ENCODE peak calls at places on chromosomes 7 and 10, in six cellular contexts. D is activated naive CD8-positive, alpha-beta T cell treated with anti-CD3 and anti-CD28 coated beads, Interleukin-2, amount 50 U/mL, for 24 hours; O is heart right ventricle; Y is stimulated activated CD8-positive, alpha-beta memory T cell treated with anti-CD3 and anti-CD28 coated beads, Interleukin-4, amount 100 ng/mL, for 1 hour; C is myocyte; Q is NCI-H1105 treated with DMSO at 0.1 percent for 48 hours. M is an unnamed sample.

GRCh38 chr7:36422072-36422471 is 32.4 kb downstream of the ANLN start:
- DNase-seq in D (no peak), O (no peak), Y (no peak), C (no peak), Q (no peak), M (no peak)

GRCh38 chr7:131471605-131472004 is 84.8 kb downstream of the PODXL start:
- DNase-seq in D (no peak), O (no peak), Y (no peak), C (no peak), Q (no peak), M (peak; percentile 43)

GRCh38 chr7:3978839-3979238 is 677.8 kb downstream of the SDK1 start:
- DNase-seq in D (no peak), O (no peak), Y (no peak), C (no peak), Q (no peak), M (no peak)

GRCh38 chr7:100827330-100828226 is at the start of gene EPHB4:
- DNase-seq in D (peak; percentile 18), O (peak; percentile 84), Y (no peak), C (peak; percentile 95), Q (peak; percentile 40), M (peak; percentile 96)

GRCh38 chr10:75283150-75284096 is 47.7 kb upstream of the COMTD1 start:
- DNase-seq in D (no peak), O (no peak), Y (no peak), C (peak; percentile 88), Q (no peak), M (peak; percentile 81)

GRCh38 chr7:29564455-29565185 is 985 bp downstream of the PRR15 start:
- DNase-seq in D (peak; percentile 7), O (peak; percentile 56), Y (no peak), C (peak; percentile 45), Q (no peak), M (peak; percentile 85)

GRCh38 chr7:28998110-28998509 is 40.0 kb upstream of the TRIL start:
- DNase-seq in D (no peak), O (no peak), Y (no peak), C (no peak), Q (no peak), M (no peak)

GRCh38 chr7:40211291-40212003 is 76.6 kb downstream of the SUGCT start:
- DNase-seq in D (no peak), O (no peak), Y (no peak), C (peak; percentile 63), Q (no peak), M (no peak)

GRCh38 chr7:117951711-117952280 is 78.6 kb upstream of the CTTNBP2 start:
- DNase-seq in D (no peak), O (no peak), Y (no peak), C (no peak), Q (no peak), M (no peak)

GRCh38 chr10:124596116-124596785 is 134.6 kb downstream of the LHPP start:
- DNase-seq in D (no peak), O (no peak), Y (no peak), C (no peak), Q (no peak), M (no peak)

GRCh38 chr7:29194594-29195417 is at the start of gene CHN2:
- DNase-seq in D (peak; percentile 42), O (peak; percentile 58), Y (peak; percentile 27), C (peak; percentile 30), Q (peak; percentile 50), M (peak; percentile 88)

GRCh38 chr7:92824901-92825480 is 11.4 kb downstream of the CDK6 start:
- DNase-seq in D (no peak), O (no peak), Y (no peak), C (no peak), Q (no peak), M (no peak)

GRCh38 chr10:46527241-46527811 is 29.1 kb downstream of the GPRIN2 start:
- DNase-seq in D (no peak), O (no peak), Y (no peak), C (no peak), Q (no peak), M (peak; percentile 46)

GRCh38 chr10:35887686-35888085 is 245.6 kb upstream of the FZD8 start:
- DNase-seq in D (no peak), O (no peak), Y (no peak), C (no peak), Q (no peak), M (no peak)

GRCh38 chr7:78578701-78579100 is 780.1 kb downstream of the PHTF2 start:
- DNase-seq in D (no peak), O (no peak), Y (no peak), C (no peak), Q (no peak), M (peak; percentile 88)

GRCh38 chr10:48519731-48520506 is 85.0 kb downstream of the ARHGAP22 start:
- DNase-seq in D (no peak), O (no peak), Y (no peak), C (no peak), Q (no peak), M (peak; percentile 41)

GRCh38 chr7:4894482-4894881 is 11.0 kb upstream of the RADIL start:
- DNase-seq in D (no peak), O (no peak), Y (no peak), C (no peak), Q (no peak), M (no peak)

GRCh38 chr7:46468753-46469356 is 547.8 kb upstream of the IGFBP3 start:
- DNase-seq in D (no peak), O (no peak), Y (no peak), C (peak; percentile 56), Q (no peak), M (peak; percentile 53)

GRCh38 chr10:86361134-86362128 is 5.2 kb downstream of the GRID1 start:
- DNase-seq in D (no peak), O (no peak), Y (no peak), C (no peak), Q (no peak), M (peak; percentile 29)

GRCh38 chr7:112238852-112239610 is 32.5 kb downstream of the ZNF277 start:
- DNase-seq in D (no peak), O (no peak), Y (no peak), C (peak; percentile 17), Q (no peak), M (no peak)

GRCh38 chr7:143320620-143321019 is 4.7 kb downstream of the CLCN1 start:
- DNase-seq in D (no peak), O (no peak), Y (no peak), C (no peak), Q (no peak), M (no peak)

GRCh38 chr7:98284335-98285036 is 3.0 kb downstream of the BRI3 start:
- DNase-seq in D (no peak), O (peak; percentile 78), Y (no peak), C (peak; percentile 99), Q (no peak), M (peak; percentile 66)

GRCh38 chr10:127987467-127988380 is 80.8 kb downstream of the PTPRE start:
- DNase-seq in D (no peak), O (no peak), Y (no peak), C (no peak), Q (no peak), M (no peak)

GRCh38 chr10:21807162-21807561 is 196.4 kb downstream of the DNAJC1 start:
- DNase-seq in D (no peak), O (no peak), Y (no peak), C (no peak), Q (peak; percentile 0), M (peak; percentile 79)

GRCh38 chr10:80860719-80861118 is 323.0 kb downstream of the SH2D4B start:
- DNase-seq in D (no peak), O (no peak), Y (no peak), C (no peak), Q (no peak), M (no peak)

GRCh38 chr10:126734015-126734414 is 63.5 kb upstream of the C10orf90 start:
- DNase-seq in D (no peak), O (no peak), Y (no peak), C (peak; percentile 58), Q (no peak), M (no peak)

GRCh38 chr10:103618575-103619423 is 125.3 kb downstream of the NEURL1 start:
- DNase-seq in D (no peak), O (peak; percentile 74), Y (no peak), C (peak; percentile 81), Q (no peak), M (no peak)

GRCh38 chr10:96502561-96503267 is 11.0 kb downstream of the TLL2 start:
- DNase-seq in D (no peak), O (no peak), Y (no peak), C (no peak), Q (peak; percentile 3), M (no peak)

GRCh38 chr7:98209166-98209920 is 1.9 kb upstream of the BHLHA15 start:
- DNase-seq in D (no peak), O (no peak), Y (no peak), C (no peak), Q (no peak), M (no peak)

GRCh38 chr7:37495574-37496184 is 47.0 kb upstream of the ELMO1 start:
- DNase-seq in D (no peak), O (no peak), Y (no peak), C (peak; percentile 34), Q (peak; percentile 16), M (no peak)

GRCh38 chr7:151248191-151249033 is at the start of gene SMARCD3:
- DNase-seq in D (no peak), O (peak; percentile 81), Y (no peak), C (peak; percentile 86), Q (peak; percentile 30), M (peak; percentile 91)

GRCh38 chr7:96591900-96592676 is 117.6 kb downstream of the SEM1 start:
- DNase-seq in D (no peak), O (no peak), Y (no peak), C (no peak), Q (no peak), M (peak; percentile 54)

GRCh38 chr10:46536781-46537180 is 19.7 kb downstream of the GPRIN2 start:
- DNase-seq in D (no peak), O (no peak), Y (no peak), C (no peak), Q (no peak), M (peak; percentile 58)

GRCh38 chr7:47968852-47969774 is 10.3 kb downstream of the HUS1 start:
- DNase-seq in D (peak; percentile 64), O (peak; percentile 64), Y (peak; percentile 12), C (peak; percentile 83), Q (peak; percentile 47), M (peak; percentile 93)

GRCh38 chr10:129845081-129845823 is 118.8 kb downstream of the EBF3 start:
- DNase-seq in D (no peak), O (no peak), Y (no peak), C (no peak), Q (no peak), M (no peak)

GRCh38 chr7:150580615-150580986 is 13.4 kb downstream of the GIMAP4 start:
- DNase-seq in D (no peak), O (no peak), Y (no peak), C (no peak), Q (no peak), M (no peak)